ENCODE peak calls at places on chromosomes 7 and 10, in eight cellular contexts. Z, H, U, D, O, M, L and P are unnamed samples. For H3K4me1, the result is how much of the 10 kb centered on the place peaks cover.

GRCh38 chr7:5395246-5395645 is 28.4 kb downstream of the TNRC18 start:
- ATAC-seq in Z (no peak), H (no peak), U (no peak), D (no peak), O (no peak), M (no peak), L (no peak), P (no peak)

GRCh38 chr7:38424750-38425463 is 151.5 kb upstream of the TARP start:
- ATAC-seq in Z (no peak), H (no peak), U (no peak), D (no peak), O (no peak), M (no peak), L (no peak), P (no peak)

GRCh38 chr7:76315372-76315771 is 12.9 kb downstream of the HSPB1 start:
- ATAC-seq in Z (no peak), H (no peak), U (no peak), D (no peak), O (no peak), M (no peak), L (no peak), P (no peak)

GRCh38 chr10:104980401-104980800 is 339.3 kb downstream of the SORCS3 start:
- ATAC-seq in Z (no peak), H (no peak), U (no peak), D (no peak), O (no peak), M (no peak), L (no peak), P (no peak)

GRCh38 chr7:80760292-80760691 is 121.8 kb downstream of the CD36 start:
- ATAC-seq in Z (no peak), H (no peak), U (no peak), D (no peak), O (no peak), M (no peak), L (no peak), P (no peak)

GRCh38 chr10:44978570-44979280 is at the start of gene DEPP1:
- ATAC-seq in Z (peak), H (peak), U (peak), D (peak), O (no peak), M (peak), L (peak), P (peak)

GRCh38 chr7:105910172-105910571 is 33.8 kb upstream of the ATXN7L1 start:
- ATAC-seq in Z (no peak), H (no peak), U (no peak), D (no peak), O (peak), M (no peak), L (no peak), P (no peak)

GRCh38 chr10:24603333-24603732 is 120.4 kb downstream of the ARHGAP21 start:
- ATAC-seq in Z (no peak), H (peak), U (no peak), D (no peak), O (no peak), M (no peak), L (no peak), P (no peak)

GRCh38 chr10:26365681-26366327 is 72.3 kb upstream of the APBB1IP start:
- ATAC-seq in Z (no peak), H (peak), U (no peak), D (no peak), O (no peak), M (no peak), L (no peak), P (no peak)

GRCh38 chr7:129908181-129908580 is 44.6 kb downstream of the UBE2H start:
- ATAC-seq in Z (no peak), H (no peak), U (no peak), D (no peak), O (no peak), M (no peak), L (no peak), P (no peak)

GRCh38 chr7:129907122-129907741 is 45.5 kb downstream of the UBE2H start:
- ATAC-seq in Z (no peak), H (no peak), U (no peak), D (no peak), O (no peak), M (no peak), L (no peak), P (no peak)

GRCh38 chr7:129911790-129912189 is 41.0 kb downstream of the UBE2H start:
- ATAC-seq in Z (no peak), H (peak), U (no peak), D (no peak), O (no peak), M (no peak), L (no peak), P (no peak)

GRCh38 chr7:129906700-129907099 is 46.1 kb downstream of the UBE2H start:
- ATAC-seq in Z (no peak), H (no peak), U (no peak), D (no peak), O (peak), M (no peak), L (peak), P (peak)

DNA sequence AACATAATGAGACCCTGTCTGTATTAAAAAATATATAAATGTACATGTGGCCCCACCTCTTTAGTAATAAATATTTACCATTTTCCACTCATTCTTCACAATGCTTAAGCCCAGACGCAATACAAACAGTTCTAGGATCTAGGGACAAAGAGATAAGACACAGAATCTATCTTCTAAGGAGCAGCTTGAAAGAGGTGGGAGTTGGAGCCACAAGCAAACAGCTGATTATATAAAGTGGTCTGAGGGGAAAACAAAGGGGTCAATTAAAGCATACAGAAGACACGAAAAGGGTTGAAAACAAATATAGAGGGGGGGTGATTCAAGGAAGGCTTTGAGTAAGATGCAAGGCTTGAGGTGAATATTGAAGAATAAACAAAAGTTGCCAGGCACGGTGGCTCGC is 43.1 kb downstream of the UBE2H start:
- ATAC-seq in Z (no peak), H (no peak), U (no peak), D (no peak), O (no peak), M (no peak), L (no peak), P (no peak)
- H3K4me1 ChIP-seq in Z (under half), H (under half), U (under half), D (under half), O (half or more), M (under half), L (under half), P (under half)

DNA sequence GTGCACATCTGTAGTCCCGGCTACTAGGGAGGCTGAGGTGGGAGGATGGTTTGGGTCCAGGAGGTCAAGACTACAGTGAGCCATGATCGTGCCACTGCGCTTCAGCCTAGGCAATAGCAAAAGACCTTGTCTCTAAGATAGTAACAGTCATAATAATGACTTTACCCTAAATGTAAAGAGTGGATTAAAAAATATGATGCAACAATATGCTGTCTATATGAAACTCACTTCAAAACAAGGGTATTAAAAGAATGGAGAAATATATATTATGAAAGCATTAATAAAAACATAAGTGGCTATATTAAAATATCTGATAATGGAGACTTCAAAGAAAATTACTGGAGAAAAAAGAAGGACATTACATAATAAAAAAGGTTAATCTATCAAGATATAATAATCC is 5.7 kb downstream of the GNA12 start:
- ATAC-seq in Z (no peak), H (no peak), U (no peak), D (no peak), O (no peak), M (no peak), L (no peak), P (no peak)
- H3K4me1 ChIP-seq in Z (under half), H (under half), U (under half), D (under half), O (under half), M (under half), L (under half), P (under half)

GRCh38 chr10:48602401-48603135 is 2.3 kb downstream of the ARHGAP22 start:
- ATAC-seq in Z (no peak), H (no peak), U (no peak), D (no peak), O (no peak), M (no peak), L (no peak), P (no peak)

GRCh38 chr10:48604039-48604407 is 850 bp downstream of the ARHGAP22 start:
- ATAC-seq in Z (no peak), H (no peak), U (no peak), D (no peak), O (no peak), M (no peak), L (no peak), P (no peak)

GRCh38 chr10:48605264-48605615 is 367 bp upstream of the ARHGAP22 start:
- ATAC-seq in Z (peak), H (peak), U (no peak), D (no peak), O (no peak), M (no peak), L (no peak), P (no peak)

GRCh38 chr10:48604408-48605263 is at the start of gene ARHGAP22:
- ATAC-seq in Z (peak), H (peak), U (peak), D (peak), O (no peak), M (peak), L (peak), P (peak)

GRCh38 chr10:48603421-48604038 is 1.3 kb downstream of the ARHGAP22 start:
- ATAC-seq in Z (no peak), H (no peak), U (no peak), D (no peak), O (no peak), M (no peak), L (no peak), P (no peak)
- H3K4me1 ChIP-seq in Z (under half), H (under half), U (under half), D (under half), O (under half), M (under half), L (under half), P (under half)

GRCh38 chr7:18450021-18450420 is 45.5 kb upstream of the HDAC9 start:
- ATAC-seq in Z (no peak), H (no peak), U (no peak), D (no peak), O (no peak), M (no peak), L (no peak), P (no peak)

GRCh38 chr7:18445483-18445882 is 50.1 kb upstream of the HDAC9 start:
- ATAC-seq in Z (no peak), H (no peak), U (no peak), D (no peak), O (no peak), M (no peak), L (no peak), P (no peak)

GRCh38 chr7:18444856-18445255 is 50.7 kb upstream of the HDAC9 start:
- ATAC-seq in Z (no peak), H (no peak), U (no peak), D (no peak), O (no peak), M (no peak), L (no peak), P (no peak)

GRCh38 chr7:18440934-18441333 is 54.6 kb upstream of the HDAC9 start:
- ATAC-seq in Z (no peak), H (no peak), U (no peak), D (no peak), O (no peak), M (no peak), L (no peak), P (no peak)

GRCh38 chr7:18445916-18446520 is 49.5 kb upstream of the HDAC9 start:
- ATAC-seq in Z (no peak), H (no peak), U (no peak), D (no peak), O (no peak), M (no peak), L (no peak), P (no peak)
- H3K4me1 ChIP-seq in Z (under half), H (under half), U (under half), D (under half), O (under half), M (under half), L (under half), P (under half)

GRCh38 chr10:127925471-127926207 is 18.7 kb downstream of the PTPRE start:
- ATAC-seq in Z (no peak), H (no peak), U (peak), D (no peak), O (no peak), M (no peak), L (peak), P (no peak)
- H3K4me1 ChIP-seq in Z (under half), H (under half), U (half or more), D (under half), O (under half), M (under half), L (under half), P (under half)

GRCh38 chr7:29340691-29341090 is 146.1 kb downstream of the CHN2 start:
- ATAC-seq in Z (no peak), H (no peak), U (no peak), D (no peak), O (no peak), M (no peak), L (no peak), P (no peak)
- H3K4me1 ChIP-seq in Z (under half), H (under half), U (under half), D (under half), O (under half), M (under half), L (under half), P (under half)

GRCh38 chr7:37285701-37286475 is 162.8 kb downstream of the ELMO1 start:
- ATAC-seq in Z (no peak), H (no peak), U (peak), D (no peak), O (peak), M (no peak), L (peak), P (no peak)

GRCh38 chr7:37283701-37284100 is 165.0 kb downstream of the ELMO1 start:
- ATAC-seq in Z (no peak), H (no peak), U (peak), D (no peak), O (no peak), M (no peak), L (no peak), P (no peak)

GRCh38 chr7:37282927-37283326 is 165.7 kb downstream of the ELMO1 start:
- ATAC-seq in Z (no peak), H (no peak), U (no peak), D (no peak), O (no peak), M (no peak), L (no peak), P (no peak)

GRCh38 chr7:37284805-37285211 is 163.9 kb downstream of the ELMO1 start:
- ATAC-seq in Z (no peak), H (no peak), U (peak), D (peak), O (peak), M (peak), L (peak), P (no peak)

GRCh38 chr7:37284285-37284684 is 164.4 kb downstream of the ELMO1 start:
- ATAC-seq in Z (no peak), H (no peak), U (no peak), D (no peak), O (no peak), M (peak), L (no peak), P (no peak)
- H3K4me1 ChIP-seq in Z (under half), H (under half), U (half or more), D (under half), O (under half), M (under half), L (under half), P (under half)

GRCh38 chr10:102649770-102650654 is 5.7 kb downstream of the TRIM8 start:
- ATAC-seq in Z (no peak), H (no peak), U (no peak), D (no peak), O (no peak), M (no peak), L (no peak), P (no peak)

GRCh38 chr10:102647433-102648268 is 3.4 kb downstream of the TRIM8 start:
- ATAC-seq in Z (no peak), H (no peak), U (no peak), D (no peak), O (no peak), M (no peak), L (no peak), P (no peak)

GRCh38 chr10:102646610-102647432 is 2.5 kb downstream of the TRIM8 start:
- ATAC-seq in Z (no peak), H (peak), U (no peak), D (no peak), O (no peak), M (no peak), L (peak), P (no peak)

GRCh38 chr10:102648889-102649752 is 4.8 kb downstream of the TRIM8 start:
- ATAC-seq in Z (no peak), H (no peak), U (no peak), D (no peak), O (peak), M (no peak), L (no peak), P (no peak)

GRCh38 chr10:102648269-102648888 is 4.1 kb downstream of the TRIM8 start:
- ATAC-seq in Z (no peak), H (no peak), U (no peak), D (no peak), O (no peak), M (no peak), L (no peak), P (no peak)
- H3K4me1 ChIP-seq in Z (under half), H (under half), U (half or more), D (half or more), O (half or more), M (half or more), L (half or more), P (half or more)

GRCh38 chr7:23106801-23107713 is 1.5 kb downstream of the KLHL7 start:
- ATAC-seq in Z (no peak), H (no peak), U (no peak), D (no peak), O (no peak), M (no peak), L (no peak), P (no peak)

GRCh38 chr7:23106491-23106800 is 861 bp downstream of the KLHL7 start:
- ATAC-seq in Z (peak), H (peak), U (peak), D (peak), O (peak), M (peak), L (peak), P (no peak)

GRCh38 chr7:23109470-23109869 is 3.9 kb downstream of the KLHL7 start:
- ATAC-seq in Z (no peak), H (no peak), U (no peak), D (no peak), O (no peak), M (no peak), L (no peak), P (no peak)

GRCh38 chr7:23107781-23108180 is 2.2 kb downstream of the KLHL7 start:
- ATAC-seq in Z (no peak), H (no peak), U (no peak), D (no peak), O (no peak), M (no peak), L (peak), P (no peak)

DNA sequence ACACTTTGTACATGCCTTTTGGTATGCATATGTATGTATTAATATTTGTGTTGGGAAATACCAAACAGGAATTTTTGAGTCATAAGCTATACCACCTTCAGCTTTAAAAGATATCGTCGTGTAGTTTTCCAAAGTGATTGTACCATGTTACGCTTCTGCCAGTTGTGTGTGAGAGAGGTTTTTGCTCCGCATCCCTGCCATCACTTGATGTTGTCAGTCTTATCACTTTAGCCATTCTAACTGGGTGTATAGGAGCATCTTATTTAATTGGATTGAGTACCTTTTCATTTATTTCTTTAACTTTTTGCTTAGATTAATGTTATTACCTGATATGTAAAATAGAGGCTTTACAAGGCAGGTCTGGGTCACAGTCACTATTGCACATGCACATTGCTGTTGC is 3.4 kb downstream of the KLHL7 start:
- ATAC-seq in Z (no peak), H (no peak), U (no peak), D (no peak), O (no peak), M (no peak), L (no peak), P (no peak)
- H3K4me1 ChIP-seq in Z (under half), H (under half), U (under half), D (under half), O (under half), M (under half), L (under half), P (under half)